ENCODE peak calls at places on chromosomes 3 and 15, in ten cellular contexts. Q is fibroblast of villous mesenchyme; T is effector memory CD4-positive, alpha-beta T cell; Y is astrocyte of the spinal cord; A is germinal center; K is neural progenitor cell; C is stimulated activated CD8-positive, alpha-beta memory T cell treated with anti-CD3 and anti-CD28 coated beads, Interleukin-4, amount 100 ng/mL, for 4 hours; F is NCI-H187; R is right cardiac atrium; L is kidney glomerular epithelial cell. Z is an unnamed sample.

GRCh38 chr3:172711457-172711800 is 562 bp upstream of the NCEH1 start:
- DNase-seq in R (no peak), C (no peak), T (no peak), K (no peak), Y (no peak), F (no peak), L (no peak), A (peak; percentile 21), Q (no peak), Z (no peak)

GRCh38 chr3:174441588-174442316 is 417.4 kb upstream of the NAALADL2 start:
- DNase-seq in T (no peak), F (no peak), C (no peak), A (no peak), Y (peak; percentile 48), R (no peak), K (peak; percentile 74), Q (peak; percentile 23), L (peak; percentile 34), Z (no peak)

GRCh38 chr3:105951043-105951442 is 82.2 kb upstream of the CBLB start:
- DNase-seq in C (no peak), F (no peak), K (peak; percentile 10), Q (peak; percentile 49), L (no peak), Y (no peak), R (no peak), T (no peak), A (no peak), Z (no peak)

GRCh38 chr15:37098468-37099320 is 1.7 kb downstream of the MEIS2 start:
- DNase-seq in T (no peak), Y (peak; percentile 48), K (peak; percentile 77), L (peak; percentile 16), A (peak; percentile 58), C (no peak), Q (peak; percentile 48), F (no peak), R (peak; percentile 77), Z (no peak)

GRCh38 chr15:94582368-94582767 is 351.0 kb downstream of the MCTP2 start:
- DNase-seq in C (no peak), Y (no peak), L (peak; percentile 19), F (no peak), K (peak; percentile 81), R (peak; percentile 41), T (no peak), A (no peak), Q (peak; percentile 3), Z (no peak)

GRCh38 chr3:9352917-9353823 is 9.7 kb upstream of the THUMPD3 start:
- DNase-seq in T (peak; percentile 44), F (no peak), R (peak; percentile 88), L (peak; percentile 59), Q (peak; percentile 75), Y (peak; percentile 75), K (peak; percentile 75), C (peak; percentile 22), A (peak; percentile 58), Z (no peak)

GRCh38 chr3:130310109-130310508 is 35.4 kb upstream of the COL6A5 start:
- DNase-seq in L (no peak), R (no peak), F (no peak), Y (no peak), T (no peak), Q (no peak), K (no peak), A (no peak), C (no peak), Z (no peak)

GRCh38 chr15:78682013-78682651 is 41.1 kb upstream of the CHRNB4 start:
- DNase-seq in F (no peak), T (no peak), A (no peak), L (no peak), C (no peak), Q (no peak), R (no peak), K (no peak), Y (no peak), Z (no peak)

GRCh38 chr3:63961891-63962290 is 49.7 kb upstream of the SCAANT1 start:
- DNase-seq in Y (peak; percentile 56), Q (peak; percentile 73), F (no peak), L (peak; percentile 35), R (no peak), K (no peak), T (no peak), A (peak; percentile 41), C (no peak), Z (no peak)

GRCh38 chr15:67882487-67883227 is 42.8 kb upstream of the RNU6-1 start:
- DNase-seq in Q (peak; percentile 28), A (no peak), Y (no peak), L (no peak), C (no peak), T (no peak), R (no peak), F (no peak), K (no peak), Z (no peak)

GRCh38 chr3:196422976-196423781 is 9.0 kb downstream of the UBXN7 start:
- DNase-seq in Q (peak; percentile 13), T (no peak), A (no peak), L (no peak), Y (peak; percentile 15), K (no peak), C (no peak), F (no peak), R (peak; percentile 92), Z (no peak)

GRCh38 chr15:101264011-101264410 is 12.2 kb upstream of the CHSY1 start:
- DNase-seq in L (no peak), A (no peak), K (no peak), T (no peak), Y (no peak), R (no peak), F (no peak), Q (no peak), C (no peak), Z (no peak)

GRCh38 chr3:74531491-74531890 is 83.0 kb downstream of the CNTN3 start:
- DNase-seq in Y (no peak), Q (no peak), R (no peak), A (no peak), T (no peak), K (no peak), C (no peak), L (no peak), F (no peak), Z (no peak)

GRCh38 chr3:159669024-159669476 is 319.6 kb upstream of the IL12A start:
- DNase-seq in Q (peak; percentile 69), F (no peak), A (no peak), C (no peak), R (no peak), L (peak; percentile 78), K (no peak), Y (peak; percentile 69), T (no peak), Z (no peak)

GRCh38 chr3:21620511-21621395 is 130.3 kb downstream of the ZNF385D start:
- DNase-seq in Y (no peak), Q (no peak), T (no peak), F (no peak), L (no peak), K (no peak), A (no peak), R (no peak), C (no peak), Z (no peak)

Z was measured in thoracic aorta.